ENCODE peak calls at places on chromosomes 2 and 18, in five cellular contexts. Z, S, Q, A and I are unnamed samples.

GRCh38 chr2:27408601-27409320 is 630 bp downstream of the PPM1G start:
- DNase-seq in A (no peak), S (no peak), Z (peak), Q (no peak), I (peak)

GRCh38 chr2:113770929-113771328 is 14.5 kb upstream of the SLC35F5 start:
- DNase-seq in Z (no peak), Q (no peak), S (no peak), A (no peak), I (no peak)

GRCh38 chr18:48827321-48828200 is 123.2 kb downstream of the SMAD7 start:
- DNase-seq in S (peak), Z (no peak), Q (no peak), A (peak), I (peak)

GRCh38 chr18:49459404-49460171 is 857 bp downstream of the DYM start:
- DNase-seq in S (no peak), Q (peak), A (no peak), Z (peak), I (no peak)

GRCh38 chr2:42812899-42813479 is 20.6 kb upstream of the HAAO start:
- DNase-seq in Q (no peak), A (no peak), Z (no peak), S (no peak), I (no peak)

GRCh38 chr18:45775241-45775676 is 50.2 kb upstream of the SIGLEC15 start:
- DNase-seq in S (peak), A (peak), Z (peak), Q (peak), I (peak)

GRCh38 chr2:237149425-237149824 is 63.7 kb downstream of the COPS8 start:
- DNase-seq in Q (no peak), Z (peak), A (no peak), S (no peak), I (no peak)

GRCh38 chr2:236934166-236934565 is 151.5 kb upstream of the COPS8 start:
- DNase-seq in Q (no peak), S (no peak), Z (no peak), A (no peak), I (no peak)

GRCh38 chr18:58180738-58181353 is 136.8 kb downstream of the NEDD4L start:
- DNase-seq in S (no peak), A (no peak), Z (peak), Q (peak), I (no peak)

GRCh38 chr2:126828471-126828870 is 70.2 kb upstream of the TEX51 start:
- DNase-seq in S (peak), Q (no peak), Z (no peak), A (no peak), I (no peak)

GRCh38 chr2:64646007-64646880 is 7.5 kb downstream of the SERTAD2 start:
- DNase-seq in A (peak), Q (peak), S (peak), Z (peak), I (peak)

GRCh38 chr2:77513191-77513590 is 9.0 kb downstream of the LRRTM4 start:
- DNase-seq in Q (no peak), Z (no peak), A (no peak), S (no peak), I (no peak)

GRCh38 chr2:98454500-98455235 is 10.0 kb downstream of the INPP4A start:
- DNase-seq in A (no peak), S (peak), Z (no peak), Q (no peak), I (no peak)

GRCh38 chr2:883260-884026 is 67.2 kb upstream of the SNTG2 start:
- DNase-seq in S (no peak), Z (no peak), Q (no peak), A (no peak), I (no peak)

GRCh38 chr2:101036562-101036961 is 34.5 kb downstream of the RPL31 start:
- DNase-seq in A (no peak), Q (no peak), Z (no peak), S (no peak), I (no peak)

GRCh38 chr18:657311-657997 is at the start of gene TYMS:
- DNase-seq in Z (peak), Q (no peak), A (peak), S (no peak), I (no peak)